ENCODE peak calls at places on chromosomes 2 and 18, in nine cellular contexts. T is activated effector memory CD4-positive, alpha-beta T cell treated with anti-CD3 and anti-CD28 coated beads, Interleukin-2, amount 50 U/mL, for 16 hours; D is stimulated activated CD4-positive, alpha-beta T cell treated with anti-CD3 and anti-CD28 coated beads, TNF-alpha, amount 100 ng/mL, for 4 hours; I is stromal cell of bone marrow; N is psoas muscle; F is Caco-2; J is stomach; S is EH; Q is stimulated activated CD8-positive, alpha-beta memory T cell treated with anti-CD3 and anti-CD28 coated beads, Interleukin-4, amount 100 ng/mL, for 4 hours. R is an unnamed sample.
A peak's percentile ranks its signal among the peaks of the same experiment; 100 is the strongest.

GRCh38 chr2:226694142-226694541 is 105.5 kb downstream of the IRS1 start:
- DNase-seq in J (no peak), F (no peak), Q (no peak), S (no peak), N (no peak), I (no peak), D (no peak), T (no peak), R (no peak)

GRCh38 chr2:61707984-61708852 is 145.6 kb downstream of the FAM161A start:
- DNase-seq in S (peak; percentile 45), J (peak; percentile 60), Q (no peak), F (no peak), N (no peak), T (no peak), D (no peak), I (no peak), R (peak; percentile 84)

GRCh38 chr2:104412384-104412783 is 441.5 kb upstream of the POU3F3 start:
- DNase-seq in J (no peak), T (no peak), I (peak; percentile 1), S (no peak), D (no peak), N (no peak), F (no peak), Q (no peak), R (no peak)

GRCh38 chr2:189179607-189179979 is at the start of gene COL5A2:
- DNase-seq in I (peak; percentile 92), F (peak; percentile 71), D (no peak), T (no peak), J (no peak), Q (no peak), N (peak; percentile 56), S (peak; percentile 96), R (peak; percentile 98)

GRCh38 chr2:12169060-12169406 is 422.6 kb downstream of the LPIN1 start:
- DNase-seq in F (no peak), I (peak; percentile 95), Q (no peak), J (no peak), S (peak; percentile 87), T (no peak), N (no peak), D (no peak), R (peak; percentile 98)

GRCh38 chr18:2985628-2986027 is 27.3 kb downstream of the LPIN2 start:
- DNase-seq in Q (no peak), F (no peak), J (no peak), S (peak; percentile 58), T (no peak), N (no peak), D (no peak), I (no peak), R (peak; percentile 79)

GRCh38 chr2:172788871-172789270 is 53.2 kb downstream of the RAPGEF4 start:
- DNase-seq in I (no peak), F (no peak), N (no peak), D (no peak), Q (no peak), T (no peak), S (no peak), J (no peak), R (no peak)

GRCh38 chr18:36481935-36482334 is 184.4 kb downstream of the FHOD3 start:
- DNase-seq in I (no peak), J (no peak), Q (no peak), F (no peak), S (no peak), N (no peak), T (no peak), D (no peak), R (no peak)

GRCh38 chr2:148981350-148981749 is 57.1 kb upstream of the LYPD6B start:
- DNase-seq in Q (no peak), J (no peak), N (no peak), T (no peak), F (no peak), D (no peak), I (no peak), S (peak; percentile 16), R (no peak)

GRCh38 chr2:68088950-68089349 is 26.1 kb upstream of the C1D start:
- DNase-seq in S (peak; percentile 14), Q (no peak), T (no peak), F (no peak), D (no peak), N (no peak), I (no peak), J (no peak), R (peak; percentile 24)

GRCh38 chr2:102278720-102279390 is 32.5 kb upstream of the IL1RL1 start:
- DNase-seq in S (peak; percentile 42), N (no peak), F (no peak), T (no peak), Q (no peak), I (no peak), D (no peak), J (no peak), R (no peak)

GRCh38 chr18:15198116-15198389 is 450.1 kb downstream of the ANKRD30B start:
- DNase-seq in S (no peak), N (no peak), Q (no peak), J (no peak), D (no peak), T (no peak), I (no peak), F (no peak), R (no peak)

GRCh38 chr2:40348665-40349064 is 103.2 kb downstream of the SLC8A1 start:
- DNase-seq in T (no peak), S (peak; percentile 98), I (no peak), J (no peak), F (no peak), Q (no peak), N (no peak), D (no peak), R (peak; percentile 96)

GRCh38 chr18:74544898-74545297 is 10.6 kb downstream of the CNDP1 start:
- DNase-seq in N (no peak), T (no peak), Q (no peak), S (no peak), D (no peak), I (no peak), J (peak; percentile 24), F (no peak), R (no peak)